ENCODE peak calls at places on chromosome X, in four cellular contexts. T is GM12878, C is WTC11, N is HepG2. U is an unnamed sample.

GRCh38 chrX:128601706-128602105 is 549.5 kb upstream of the ACTRT1 start:
- DNase-seq in T (no peak), C (no peak), N (no peak), U (no peak)

GRCh38 chrX:55135171-55135570 is 46.4 kb downstream of the PAGE2 start:
- DNase-seq in T (no peak), C (peak), N (peak), U (peak)

GRCh38 chrX:153722704-153723350 is 1.4 kb downstream of the BCAP31 start:
- DNase-seq in T (no peak), C (no peak), N (no peak), U (no peak)

GRCh38 chrX:54978448-54978847 is 15.5 kb downstream of the PFKFB1 start:
- DNase-seq in T (no peak), C (no peak), N (peak), U (no peak)

GRCh38 chrX:84186603-84187358 is 1.2 kb downstream of the RPS6KA6 start:
- DNase-seq in T (no peak), C (peak), N (no peak), U (no peak)

GRCh38 chrX:11212741-11213140 is 80.5 kb upstream of the AMELX start:
- DNase-seq in T (no peak), C (peak), N (no peak), U (peak)

GRCh38 chrX:143121471-143121870 is 95.7 kb downstream of the SPANXN4 start:
- DNase-seq in T (no peak), C (no peak), N (no peak), U (no peak)

GRCh38 chrX:124256209-124256608 is 76.3 kb upstream of the TEX13D start:
- DNase-seq in T (no peak), C (no peak), N (no peak), U (no peak)

GRCh38 chrX:48721916-48722315 is 25.4 kb downstream of the SUV39H1 start:
- DNase-seq in T (no peak), C (no peak), N (no peak), U (no peak)

GRCh38 chrX:101025126-101025525 is 26.8 kb downstream of the TRMT2B start:
- DNase-seq in T (no peak), C (no peak), N (no peak), U (no peak)

GRCh38 chrX:136262812-136263315 is 11.7 kb upstream of the MAP7D3 start:
- DNase-seq in T (no peak), C (no peak), N (no peak), U (peak)

GRCh38 chrX:102934624-102935023 is 2.4 kb upstream of the RAB40AL start:
- DNase-seq in T (no peak), C (peak), N (peak), U (peak)

GRCh38 chrX:148600581-148600980 is 100.2 kb downstream of the AFF2 start:
- DNase-seq in T (no peak), C (no peak), N (no peak), U (no peak)

GRCh38 chrX:40156472-40157227 is 58.9 kb upstream of the BCOR start:
- DNase-seq in T (no peak), C (peak), N (no peak), U (no peak)

GRCh38 chrX:1427756-1428155 is 25.0 kb downstream of the ASMTL start:
- DNase-seq in T (no peak), C (peak), N (no peak), U (no peak)

GRCh38 chrX:132004728-132005127 is 18.4 kb upstream of the STK26 start:
- DNase-seq in T (no peak), C (no peak), N (no peak), U (peak)

GRCh38 chrX:70132244-70132643 is 1.0 kb upstream of the IGBP1 start:
- DNase-seq in T (no peak), C (no peak), N (no peak), U (peak)

GRCh38 chrX:27575565-27575964 is 14.6 kb upstream of the DCAF8L2 start:
- DNase-seq in T (no peak), C (no peak), N (no peak), U (no peak)

GRCh38 chrX:111114806-111115205 is 18.8 kb downstream of the PAK3 start:
- DNase-seq in T (no peak), C (no peak), N (no peak), U (no peak)

GRCh38 chrX:133921764-133922389 is 63.5 kb downstream of the GPC3 start:
- DNase-seq in T (no peak), C (peak), N (peak), U (peak)

GRCh38 chrX:81411517-81411916 is 209.6 kb downstream of the SH3BGRL start:
- DNase-seq in T (no peak), C (no peak), N (no peak), U (no peak)

GRCh38 chrX:24468245-24468644 is 3.2 kb downstream of the PDK3 start:
- DNase-seq in T (no peak), C (no peak), N (no peak), U (no peak)

GRCh38 chrX:155334486-155335316 is at the start of gene CLIC2:
- DNase-seq in T (no peak), C (no peak), N (no peak), U (peak)

GRCh38 chrX:11119295-11119943 is 8.3 kb downstream of the HCCS start:
- DNase-seq in T (no peak), C (no peak), N (no peak), U (no peak)

GRCh38 chrX:119981286-119982070 is 37.9 kb upstream of the NKAP start:
- DNase-seq in T (no peak), C (peak), N (peak), U (peak)

GRCh38 chrX:123230798-123231197 is 46.7 kb downstream of the GRIA3 start:
- DNase-seq in T (no peak), C (no peak), N (no peak), U (no peak)

GRCh38 chrX:114842181-114842580 is 175.2 kb downstream of the IL13RA2 start:
- DNase-seq in T (no peak), C (no peak), N (no peak), U (no peak)

GRCh38 chrX:114841051-114841450 is 176.4 kb downstream of the IL13RA2 start:
- DNase-seq in T (no peak), C (no peak), N (no peak), U (no peak)
- TF ChIP-seq NR2C2 in T (no peak), C (no peak), N (no peak), U (no peak)

GRCh38 chrX:118726887-118727685 is at the start of gene IL13RA1:
- DNase-seq in T (no peak), C (peak), N (peak), U (peak)
- TF ChIP-seq NR2C2 in T (no peak), C (no peak), N (peak), U (no peak)

DNA sequence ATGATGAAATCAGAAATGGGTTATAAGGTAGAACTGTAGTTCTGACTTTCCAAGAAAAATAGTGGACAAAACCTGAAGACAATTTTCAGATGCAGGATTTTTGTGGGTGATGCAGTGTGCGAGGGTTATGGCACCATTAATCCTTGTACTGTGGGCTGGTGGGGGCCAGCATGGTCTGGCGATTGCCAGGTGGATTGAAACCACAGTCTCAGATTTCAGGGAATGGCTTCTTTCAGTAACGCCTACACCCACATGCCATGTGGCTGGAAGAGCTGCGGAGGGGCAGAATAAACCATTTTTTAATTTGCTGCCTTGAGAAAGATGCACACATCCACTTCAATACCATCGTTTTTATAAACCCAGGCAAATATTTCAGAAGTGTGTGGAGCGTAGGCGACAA is 150.6 kb downstream of the ARSF start:
- DNase-seq in T (no peak), C (no peak), N (no peak), U (no peak)
- TF ChIP-seq NR2C2 in T (no peak), C (no peak), N (no peak), U (no peak)

GRCh38 chrX:118525146-118525725 is 29.6 kb downstream of the DOCK11 start:
- DNase-seq in T (no peak), C (no peak), N (no peak), U (no peak)

GRCh38 chrX:118522230-118522926 is 26.8 kb downstream of the DOCK11 start:
- DNase-seq in T (no peak), C (no peak), N (no peak), U (no peak)

GRCh38 chrX:118526149-118526548 is 30.5 kb downstream of the DOCK11 start:
- DNase-seq in T (no peak), C (no peak), N (no peak), U (no peak)

GRCh38 chrX:118524344-118524743 is 28.7 kb downstream of the DOCK11 start:
- DNase-seq in T (no peak), C (no peak), N (no peak), U (no peak)

GRCh38 chrX:118523920-118524319 is 28.3 kb downstream of the DOCK11 start:
- DNase-seq in T (no peak), C (no peak), N (no peak), U (no peak)
- TF ChIP-seq NR2C2 in T (no peak), C (no peak), N (no peak), U (no peak)

GRCh38 chrX:108464604-108465003 is 25.0 kb downstream of the COL4A5 start:
- DNase-seq in T (no peak), C (no peak), N (no peak), U (no peak)
- TF ChIP-seq NR2C2 in T (no peak), C (no peak), N (no peak), U (no peak)

DNA sequence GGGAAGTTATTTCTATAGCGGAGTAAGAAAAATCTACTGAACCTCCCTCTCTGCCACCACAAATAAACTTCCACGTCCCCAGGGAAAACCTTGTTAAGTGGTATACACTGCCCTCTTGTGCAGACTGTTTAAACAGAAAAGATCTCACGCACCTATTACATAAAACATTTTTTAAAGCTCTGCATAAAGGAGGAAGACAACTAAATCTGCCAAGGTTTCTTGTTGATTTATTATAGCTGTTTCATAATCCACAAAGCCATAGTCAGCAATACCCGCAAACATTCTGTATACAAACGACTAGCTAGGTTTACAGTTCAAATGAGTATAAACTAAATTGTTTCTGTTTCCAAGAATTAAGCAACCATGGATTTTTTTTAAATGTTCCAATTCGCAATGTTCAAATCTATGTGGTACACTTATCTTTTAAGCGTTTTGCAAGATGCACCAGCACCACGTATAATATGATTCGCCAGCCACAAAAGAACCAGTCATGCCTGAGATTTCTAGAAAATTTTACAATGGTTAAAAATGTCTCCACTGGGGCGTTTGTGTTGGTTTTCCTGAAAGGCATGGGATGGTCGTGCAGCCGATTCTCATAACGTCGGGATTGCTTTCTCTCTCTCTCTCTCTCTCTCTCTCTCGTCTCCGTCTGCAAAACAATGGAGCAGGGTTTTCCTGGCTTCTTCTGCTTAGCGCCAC is 164.6 kb downstream of the PRKX start:
- DNase-seq in T (no peak), C (no peak), N (peak), U (no peak)
- TF ChIP-seq NR2C2 in T (no peak), C (no peak), N (no peak), U (no peak)

GRCh38 chrX:67585401-67585800 is 41.6 kb downstream of the AR start:
- DNase-seq in T (no peak), C (no peak), N (no peak), U (no peak)
- TF ChIP-seq NR2C2 in T (no peak), C (no peak), N (no peak), U (no peak)

U was measured in K562.